ENCODE peak calls at places on chromosomes 6 and 20, in six cellular contexts. One of them, this sample, is unnamed.

GRCh38 chr6:63475707-63476106 is 96.6 kb upstream of the LOC128125822 start:
- DNase-seq in fibroblast of lung: no peak
- DNase-seq in neural crest cell: no peak
- DNase-seq in GM10248: no peak
- DNase-seq in H9: no peak
- DNase-seq in hepatocyte: no peak
- DNase-seq in this sample: no peak

GRCh38 chr20:41047279-41047974 is 18.8 kb downstream of the TOP1 start:
- DNase-seq in fibroblast of lung: no peak
- DNase-seq in neural crest cell: no peak
- DNase-seq in GM10248: no peak
- DNase-seq in H9: no peak
- DNase-seq in hepatocyte: no peak
- DNase-seq in this sample: no peak

GRCh38 chr6:83514877-83515466 is 2.6 kb downstream of the PRSS35 start:
- DNase-seq in fibroblast of lung: peak; percentile 81
- DNase-seq in neural crest cell: peak; percentile 23
- DNase-seq in GM10248: peak; percentile 48
- DNase-seq in H9: no peak
- DNase-seq in hepatocyte: peak; percentile 77
- DNase-seq in this sample: peak; percentile 14

GRCh38 chr20:34112600-34113061 is 588 bp upstream of the EIF2S2 start:
- DNase-seq in fibroblast of lung: peak; percentile 51
- DNase-seq in neural crest cell: peak; percentile 25
- DNase-seq in GM10248: peak; percentile 31
- DNase-seq in H9: peak; percentile 36
- DNase-seq in hepatocyte: no peak
- DNase-seq in this sample: peak; percentile 30

GRCh38 chr6:155142902-155143609 is 120.8 kb upstream of the CLDN20 start:
- DNase-seq in fibroblast of lung: peak; percentile 55
- DNase-seq in neural crest cell: no peak
- DNase-seq in GM10248: no peak
- DNase-seq in H9: no peak
- DNase-seq in hepatocyte: no peak
- DNase-seq in this sample: no peak

GRCh38 chr6:1524040-1524480 is 85.7 kb upstream of the FOXC1 start:
- DNase-seq in fibroblast of lung: peak; percentile 57
- DNase-seq in neural crest cell: peak; percentile 25
- DNase-seq in GM10248: peak; percentile 78
- DNase-seq in H9: peak; percentile 90
- DNase-seq in hepatocyte: peak; percentile 77
- DNase-seq in this sample: peak; percentile 34

GRCh38 chr6:52077961-52078613 is 9.3 kb downstream of the PKHD1 start:
- DNase-seq in fibroblast of lung: no peak
- DNase-seq in neural crest cell: no peak
- DNase-seq in GM10248: no peak
- DNase-seq in H9: no peak
- DNase-seq in hepatocyte: no peak
- DNase-seq in this sample: no peak

GRCh38 chr20:4722571-4722970 is 862 bp downstream of the PRND start:
- DNase-seq in fibroblast of lung: no peak
- DNase-seq in neural crest cell: no peak
- DNase-seq in GM10248: no peak
- DNase-seq in H9: no peak
- DNase-seq in hepatocyte: no peak
- DNase-seq in this sample: no peak

GRCh38 chr6:53960311-53960710 is 150.9 kb upstream of the MLIP start:
- DNase-seq in fibroblast of lung: peak; percentile 41
- DNase-seq in neural crest cell: no peak
- DNase-seq in GM10248: no peak
- DNase-seq in H9: no peak
- DNase-seq in hepatocyte: no peak
- DNase-seq in this sample: no peak

GRCh38 chr6:54083301-54083700 is 27.9 kb upstream of the MLIP start:
- DNase-seq in fibroblast of lung: no peak
- DNase-seq in neural crest cell: no peak
- DNase-seq in GM10248: no peak
- DNase-seq in H9: no peak
- DNase-seq in hepatocyte: no peak
- DNase-seq in this sample: no peak

GRCh38 chr6:3825851-3826581 is 23.2 kb upstream of the FAM50B start:
- DNase-seq in fibroblast of lung: peak; percentile 96
- DNase-seq in neural crest cell: no peak
- DNase-seq in GM10248: no peak
- DNase-seq in H9: no peak
- DNase-seq in hepatocyte: peak; percentile 88
- DNase-seq in this sample: no peak

GRCh38 chr6:132128424-132128823 is 177.3 kb upstream of the CCN2 start:
- DNase-seq in fibroblast of lung: peak; percentile 75
- DNase-seq in neural crest cell: no peak
- DNase-seq in GM10248: no peak
- DNase-seq in H9: no peak
- DNase-seq in hepatocyte: no peak
- DNase-seq in this sample: no peak

GRCh38 chr6:150129616-150130505 is 13.0 kb upstream of the PPP1R14C start:
- DNase-seq in fibroblast of lung: no peak
- DNase-seq in neural crest cell: no peak
- DNase-seq in GM10248: no peak
- DNase-seq in H9: no peak
- DNase-seq in hepatocyte: no peak
- DNase-seq in this sample: no peak

GRCh38 chr6:130761286-130761685 is 65.9 kb upstream of the SMLR1 start:
- DNase-seq in fibroblast of lung: no peak
- DNase-seq in neural crest cell: no peak
- DNase-seq in GM10248: no peak
- DNase-seq in H9: no peak
- DNase-seq in hepatocyte: no peak
- DNase-seq in this sample: no peak

GRCh38 chr6:130756836-130757235 is 70.4 kb upstream of the SMLR1 start:
- DNase-seq in fibroblast of lung: no peak
- DNase-seq in neural crest cell: no peak
- DNase-seq in GM10248: no peak
- DNase-seq in H9: no peak
- DNase-seq in hepatocyte: no peak
- DNase-seq in this sample: no peak

GRCh38 chr6:130758818-130759217 is 68.4 kb upstream of the SMLR1 start:
- DNase-seq in fibroblast of lung: no peak
- DNase-seq in neural crest cell: no peak
- DNase-seq in GM10248: no peak
- DNase-seq in H9: no peak
- DNase-seq in hepatocyte: no peak
- DNase-seq in this sample: no peak

GRCh38 chr6:130755368-130756034 is 71.7 kb upstream of the SMLR1 start:
- DNase-seq in fibroblast of lung: no peak
- DNase-seq in neural crest cell: no peak
- DNase-seq in GM10248: no peak
- DNase-seq in H9: no peak
- DNase-seq in hepatocyte: no peak
- DNase-seq in this sample: no peak

GRCh38 chr6:130760006-130760405 is 67.2 kb upstream of the SMLR1 start:
- DNase-seq in fibroblast of lung: peak; percentile 61
- DNase-seq in neural crest cell: peak; percentile 9
- DNase-seq in GM10248: no peak
- DNase-seq in H9: peak; percentile 62
- DNase-seq in hepatocyte: peak; percentile 33
- DNase-seq in this sample: no peak
- TF ChIP-seq CTCF in fibroblast of lung: peak; percentile 79
- TF ChIP-seq CTCF in neural crest cell: peak; percentile 59
- TF ChIP-seq CTCF in GM10248: peak; percentile 15
- TF ChIP-seq CTCF in H9: peak; percentile 88
- TF ChIP-seq CTCF in hepatocyte: peak; percentile 59
- TF ChIP-seq CTCF in this sample: peak; percentile 68

GRCh38 chr20:48437146-48437545 is 390.7 kb downstream of the PREX1 start:
- DNase-seq in fibroblast of lung: no peak
- DNase-seq in neural crest cell: no peak
- DNase-seq in GM10248: no peak
- DNase-seq in H9: no peak
- DNase-seq in hepatocyte: no peak
- DNase-seq in this sample: no peak

GRCh38 chr20:48431635-48432034 is 396.2 kb downstream of the PREX1 start:
- DNase-seq in fibroblast of lung: no peak
- DNase-seq in neural crest cell: no peak
- DNase-seq in GM10248: no peak
- DNase-seq in H9: no peak
- DNase-seq in hepatocyte: no peak
- DNase-seq in this sample: no peak

DNA sequence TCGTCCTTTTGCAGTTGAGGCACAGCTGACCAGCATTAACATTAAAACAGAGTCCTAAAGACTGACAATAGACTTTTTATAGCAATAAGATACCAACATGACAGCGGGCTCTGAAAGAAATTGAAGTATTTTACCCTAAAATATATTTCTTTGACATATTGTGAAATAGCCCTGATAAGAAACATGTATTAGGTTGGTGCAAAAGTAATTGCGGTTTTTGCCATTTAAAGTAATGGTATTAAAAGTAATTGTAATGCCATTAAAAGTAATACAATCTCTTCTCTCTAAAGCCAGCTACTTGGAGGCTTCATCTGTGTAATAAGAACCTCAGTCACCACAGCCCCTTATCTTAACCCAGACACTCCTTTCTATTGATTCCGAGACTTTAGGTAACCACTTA is 394.6 kb downstream of the PREX1 start:
- DNase-seq in fibroblast of lung: no peak
- DNase-seq in neural crest cell: no peak
- DNase-seq in GM10248: no peak
- DNase-seq in H9: no peak
- DNase-seq in hepatocyte: no peak
- DNase-seq in this sample: no peak
- TF ChIP-seq CTCF in fibroblast of lung: no peak
- TF ChIP-seq CTCF in neural crest cell: no peak
- TF ChIP-seq CTCF in GM10248: no peak
- TF ChIP-seq CTCF in H9: no peak
- TF ChIP-seq CTCF in hepatocyte: no peak
- TF ChIP-seq CTCF in this sample: no peak

GRCh38 chr20:12573428-12573827 is 435.3 kb upstream of the SPTLC3 start:
- DNase-seq in fibroblast of lung: no peak
- DNase-seq in neural crest cell: no peak
- DNase-seq in GM10248: no peak
- DNase-seq in H9: no peak
- DNase-seq in hepatocyte: no peak
- DNase-seq in this sample: no peak

GRCh38 chr20:12564982-12565381 is 443.8 kb upstream of the SPTLC3 start:
- DNase-seq in fibroblast of lung: no peak
- DNase-seq in neural crest cell: no peak
- DNase-seq in GM10248: no peak
- DNase-seq in H9: no peak
- DNase-seq in hepatocyte: no peak
- DNase-seq in this sample: no peak

GRCh38 chr20:12575352-12576095 is 433.2 kb upstream of the SPTLC3 start:
- DNase-seq in fibroblast of lung: peak; percentile 12
- DNase-seq in neural crest cell: no peak
- DNase-seq in GM10248: no peak
- DNase-seq in H9: no peak
- DNase-seq in hepatocyte: peak; percentile 68
- DNase-seq in this sample: no peak

GRCh38 chr20:12566596-12566995 is 442.2 kb upstream of the SPTLC3 start:
- DNase-seq in fibroblast of lung: no peak
- DNase-seq in neural crest cell: no peak
- DNase-seq in GM10248: no peak
- DNase-seq in H9: no peak
- DNase-seq in hepatocyte: no peak
- DNase-seq in this sample: no peak

GRCh38 chr20:12570371-12570770 is 438.4 kb upstream of the SPTLC3 start:
- DNase-seq in fibroblast of lung: no peak
- DNase-seq in neural crest cell: peak; percentile 26
- DNase-seq in GM10248: no peak
- DNase-seq in H9: peak; percentile 81
- DNase-seq in hepatocyte: peak; percentile 46
- DNase-seq in this sample: no peak
- TF ChIP-seq CTCF in fibroblast of lung: no peak
- TF ChIP-seq CTCF in neural crest cell: peak; percentile 65
- TF ChIP-seq CTCF in GM10248: no peak
- TF ChIP-seq CTCF in H9: peak; percentile 89
- TF ChIP-seq CTCF in hepatocyte: peak; percentile 43
- TF ChIP-seq CTCF in this sample: peak; percentile 68

DNA sequence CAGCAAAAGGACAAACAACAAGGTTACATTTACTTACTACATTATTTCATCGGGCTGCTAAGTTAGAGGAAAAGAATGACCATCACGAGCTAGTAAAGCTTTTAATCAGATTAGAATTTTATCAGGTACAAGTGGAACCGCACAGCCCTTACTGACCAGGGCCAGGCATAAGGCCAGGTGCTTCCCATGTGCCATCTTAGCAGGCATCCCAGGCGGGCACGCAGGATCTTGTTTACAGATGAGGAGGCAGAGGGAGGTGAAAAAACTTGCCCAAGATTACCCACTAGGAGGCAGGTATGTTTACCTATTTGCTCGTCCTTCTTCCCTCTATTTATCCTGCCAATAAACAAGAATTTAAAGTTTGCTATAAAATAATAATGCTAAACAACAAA is 10.7 kb downstream of the EZR start:
- DNase-seq in fibroblast of lung: no peak
- DNase-seq in neural crest cell: no peak
- DNase-seq in GM10248: no peak
- DNase-seq in H9: no peak
- DNase-seq in hepatocyte: no peak
- DNase-seq in this sample: no peak
- TF ChIP-seq CTCF in fibroblast of lung: no peak
- TF ChIP-seq CTCF in neural crest cell: no peak
- TF ChIP-seq CTCF in GM10248: no peak
- TF ChIP-seq CTCF in H9: no peak
- TF ChIP-seq CTCF in hepatocyte: no peak
- TF ChIP-seq CTCF in this sample: no peak

GRCh38 chr6:90860822-90861601 is 274.1 kb upstream of the MAP3K7 start:
- DNase-seq in fibroblast of lung: peak; percentile 3
- DNase-seq in neural crest cell: no peak
- DNase-seq in GM10248: no peak
- DNase-seq in H9: no peak
- DNase-seq in hepatocyte: no peak
- DNase-seq in this sample: no peak
- TF ChIP-seq CTCF in fibroblast of lung: peak; percentile 7
- TF ChIP-seq CTCF in neural crest cell: peak; percentile 25
- TF ChIP-seq CTCF in GM10248: peak; percentile 8
- TF ChIP-seq CTCF in H9: no peak
- TF ChIP-seq CTCF in hepatocyte: peak; percentile 14
- TF ChIP-seq CTCF in this sample: peak; percentile 29

GRCh38 chr6:160088774-160089533 is 32.7 kb upstream of the SLC22A1 start:
- DNase-seq in fibroblast of lung: no peak
- DNase-seq in neural crest cell: no peak
- DNase-seq in GM10248: no peak
- DNase-seq in H9: no peak
- DNase-seq in hepatocyte: no peak
- DNase-seq in this sample: no peak

GRCh38 chr6:160092602-160093001 is 29.0 kb upstream of the SLC22A1 start:
- DNase-seq in fibroblast of lung: no peak
- DNase-seq in neural crest cell: no peak
- DNase-seq in GM10248: no peak
- DNase-seq in H9: no peak
- DNase-seq in hepatocyte: no peak
- DNase-seq in this sample: no peak

GRCh38 chr6:160089534-160089897 is 32.1 kb upstream of the SLC22A1 start:
- DNase-seq in fibroblast of lung: no peak
- DNase-seq in neural crest cell: no peak
- DNase-seq in GM10248: no peak
- DNase-seq in H9: no peak
- DNase-seq in hepatocyte: no peak
- DNase-seq in this sample: no peak

GRCh38 chr6:160093946-160094345 is 27.7 kb upstream of the SLC22A1 start:
- DNase-seq in fibroblast of lung: no peak
- DNase-seq in neural crest cell: no peak
- DNase-seq in GM10248: no peak
- DNase-seq in H9: no peak
- DNase-seq in hepatocyte: no peak
- DNase-seq in this sample: no peak

GRCh38 chr6:160093061-160093460 is 28.6 kb upstream of the SLC22A1 start:
- DNase-seq in fibroblast of lung: no peak
- DNase-seq in neural crest cell: no peak
- DNase-seq in GM10248: no peak
- DNase-seq in H9: no peak
- DNase-seq in hepatocyte: no peak
- DNase-seq in this sample: no peak
- TF ChIP-seq CTCF in fibroblast of lung: no peak
- TF ChIP-seq CTCF in neural crest cell: no peak
- TF ChIP-seq CTCF in GM10248: no peak
- TF ChIP-seq CTCF in H9: no peak
- TF ChIP-seq CTCF in hepatocyte: no peak
- TF ChIP-seq CTCF in this sample: no peak